ENCODE peak calls at places on chromosome 14, in eight cellular contexts. N is NCI-H2081; T is GM12865; U is ovary; W is ELR; Q is fibroblast of villous mesenchyme; M is GM12878; E is stimulated activated CD4-positive, alpha-beta T cell treated with anti-CD3 and anti-CD28 coated beads, Interleukin-2, amount 100 ng/mL, for 48 hours. C is an unnamed sample.

GRCh38 chr14:67359319-67359774 is 257 bp downstream of the ATP6V1D start:
- DNase-seq in N (no peak), T (no peak), U (no peak), W (peak), Q (peak), M (no peak), E (no peak), C (peak)

GRCh38 chr14:57486767-57487379 is 6.8 kb downstream of the CCDC198 start:
- DNase-seq in N (peak), T (peak), U (no peak), W (peak), Q (peak), M (no peak), E (no peak), C (peak)

GRCh38 chr14:99181246-99181645 is 90.8 kb downstream of the BCL11B start:
- DNase-seq in N (no peak), T (no peak), U (no peak), W (no peak), Q (no peak), M (no peak), E (no peak), C (no peak)

GRCh38 chr14:50985816-50986396 is 41.6 kb upstream of the PYGL start:
- DNase-seq in N (no peak), T (no peak), U (no peak), W (no peak), Q (no peak), M (no peak), E (no peak), C (no peak)

GRCh38 chr14:87944987-87945604 is 47.9 kb downstream of the GALC start:
- DNase-seq in N (peak), T (peak), U (no peak), W (peak), Q (peak), M (no peak), E (no peak), C (peak)

GRCh38 chr14:102508774-102509743 is 517 bp downstream of the ANKRD9 start:
- DNase-seq in N (no peak), T (no peak), U (peak), W (peak), Q (peak), M (no peak), E (no peak), C (peak)

GRCh38 chr14:104934380-104934733 is 9.7 kb downstream of the PLD4 start:
- DNase-seq in N (no peak), T (no peak), U (no peak), W (no peak), Q (no peak), M (no peak), E (no peak), C (no peak)

GRCh38 chr14:50085570-50086315 is 30.6 kb downstream of the VCPKMT start:
- DNase-seq in N (no peak), T (peak), U (no peak), W (peak), Q (peak), M (peak), E (no peak), C (peak)

GRCh38 chr14:105430535-105430934 is 10.9 kb downstream of the MTA1 start:
- DNase-seq in N (no peak), T (no peak), U (no peak), W (peak), Q (peak), M (no peak), E (no peak), C (peak)

GRCh38 chr14:68403191-68403781 is 389.6 kb downstream of the ZFP36L1 start:
- DNase-seq in N (no peak), T (peak), U (no peak), W (peak), Q (peak), M (no peak), E (no peak), C (peak)

GRCh38 chr14:73524493-73524892 is 12.4 kb upstream of the ACOT1 start:
- DNase-seq in N (no peak), T (no peak), U (no peak), W (no peak), Q (no peak), M (no peak), E (no peak), C (no peak)

C was measured in amniotic epithelial cell.